ENCODE peak calls at places on chromosomes 12 and 14, in five cellular contexts. J is PC-3, I is HCT116, S is neural progenitor cell, G is GM23338. H is an unnamed sample.
A peak's percentile ranks its signal among the peaks of the same experiment; 100 is the strongest.

GRCh38 chr12:109999649-109999971 is 380 bp downstream of the ANKRD13A start:
- DNase-seq in G (no peak), J (no peak), S (no peak), I (no peak), H (no peak)

GRCh38 chr12:108021129-108021528 is 108.0 kb upstream of the WSCD2 start:
- DNase-seq in S (no peak), G (no peak), I (no peak), J (no peak), H (no peak)

GRCh38 chr14:83894519-83894918 is 1635.4 kb upstream of the FLRT2 start:
- DNase-seq in G (peak; percentile 41), S (no peak), I (no peak), J (no peak), H (no peak)

GRCh38 chr14:87547536-87547935 is 445.4 kb downstream of the GALC start:
- DNase-seq in S (no peak), G (no peak), J (no peak), I (no peak), H (no peak)

GRCh38 chr14:38629412-38629811 is 373.5 kb upstream of the CLEC14A start:
- DNase-seq in I (no peak), J (no peak), G (peak; percentile 33), S (no peak), H (no peak)

GRCh38 chr14:75607044-75607443 is 28.6 kb downstream of the FLVCR2 start:
- DNase-seq in G (no peak), S (no peak), J (peak; percentile 44), I (no peak), H (no peak)

GRCh38 chr12:12079291-12079690 is 8.6 kb downstream of the BCL2L14 start:
- DNase-seq in J (no peak), S (no peak), I (no peak), G (no peak), H (no peak)

GRCh38 chr12:84550518-84550917 is 362.1 kb downstream of the SLC6A15 start:
- DNase-seq in I (no peak), G (no peak), J (no peak), S (no peak), H (no peak)

GRCh38 chr12:45339035-45339434 is 123.1 kb downstream of the ANO6 start:
- DNase-seq in S (no peak), I (no peak), J (no peak), G (no peak), H (no peak)

GRCh38 chr14:99724939-99725773 is 41.1 kb downstream of the CYP46A1 start:
- DNase-seq in J (no peak), G (no peak), S (no peak), I (no peak), H (no peak)

GRCh38 chr12:6336859-6337744 is 4.8 kb downstream of the TNFRSF1A start:
- DNase-seq in I (no peak), J (no peak), S (no peak), G (no peak), H (no peak)

DNA sequence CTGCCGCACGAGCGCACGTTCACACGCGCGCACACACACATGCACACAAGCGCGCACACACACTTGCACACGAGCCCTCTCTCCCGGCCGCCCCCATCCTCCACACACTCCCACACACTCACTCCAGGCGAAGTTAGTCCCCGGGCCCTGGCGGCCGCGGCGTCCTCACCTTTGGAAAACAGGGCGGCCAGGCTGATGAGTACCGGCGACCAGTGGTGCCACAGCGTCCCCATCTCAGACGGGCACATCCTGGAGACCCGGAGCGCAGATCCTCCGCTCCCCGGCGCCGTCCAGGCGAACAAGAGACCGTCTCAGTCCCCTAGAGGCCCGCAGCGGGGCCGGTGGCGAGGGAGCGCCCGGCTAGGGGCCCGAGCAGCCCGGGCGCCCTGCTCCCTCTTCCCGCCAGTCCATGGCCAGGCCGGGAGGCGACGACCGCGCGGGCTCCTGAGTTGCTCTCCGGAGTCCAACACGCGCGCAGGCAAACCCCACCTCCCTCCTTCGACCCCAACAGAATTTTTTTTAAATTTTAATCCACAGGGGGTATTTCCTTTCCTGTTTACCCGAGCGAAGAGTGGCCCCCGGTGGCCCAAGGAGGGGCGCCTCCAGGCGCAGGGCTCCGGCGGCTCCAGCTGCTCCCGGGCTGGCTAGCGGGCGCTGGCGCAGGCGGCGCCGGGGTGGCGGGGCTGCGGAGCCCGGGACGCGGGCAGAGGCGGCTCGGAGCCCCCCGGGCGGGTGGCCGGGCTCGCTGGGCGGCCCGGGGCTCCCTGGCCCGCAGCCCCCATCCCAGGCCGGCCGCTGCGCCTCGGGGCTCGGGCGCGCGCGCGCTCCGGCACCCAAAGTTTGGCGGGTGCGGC is 506 bp downstream of the TMEM132D start:
- DNase-seq in J (no peak), S (peak; percentile 57), I (no peak), G (peak; percentile 33), H (no peak)
- TF ChIP-seq EZH2 in J (no peak), S (peak; percentile 73), I (no peak), G (no peak), H (no peak)

GRCh38 chr12:20420557-20420956 is 52.2 kb downstream of the PDE3A start:
- DNase-seq in S (no peak), I (no peak), J (no peak), G (no peak), H (no peak)
- TF ChIP-seq EZH2phosphoT487 in S (no peak), I (no peak), J (no peak), G (no peak), H (no peak)

DNA sequence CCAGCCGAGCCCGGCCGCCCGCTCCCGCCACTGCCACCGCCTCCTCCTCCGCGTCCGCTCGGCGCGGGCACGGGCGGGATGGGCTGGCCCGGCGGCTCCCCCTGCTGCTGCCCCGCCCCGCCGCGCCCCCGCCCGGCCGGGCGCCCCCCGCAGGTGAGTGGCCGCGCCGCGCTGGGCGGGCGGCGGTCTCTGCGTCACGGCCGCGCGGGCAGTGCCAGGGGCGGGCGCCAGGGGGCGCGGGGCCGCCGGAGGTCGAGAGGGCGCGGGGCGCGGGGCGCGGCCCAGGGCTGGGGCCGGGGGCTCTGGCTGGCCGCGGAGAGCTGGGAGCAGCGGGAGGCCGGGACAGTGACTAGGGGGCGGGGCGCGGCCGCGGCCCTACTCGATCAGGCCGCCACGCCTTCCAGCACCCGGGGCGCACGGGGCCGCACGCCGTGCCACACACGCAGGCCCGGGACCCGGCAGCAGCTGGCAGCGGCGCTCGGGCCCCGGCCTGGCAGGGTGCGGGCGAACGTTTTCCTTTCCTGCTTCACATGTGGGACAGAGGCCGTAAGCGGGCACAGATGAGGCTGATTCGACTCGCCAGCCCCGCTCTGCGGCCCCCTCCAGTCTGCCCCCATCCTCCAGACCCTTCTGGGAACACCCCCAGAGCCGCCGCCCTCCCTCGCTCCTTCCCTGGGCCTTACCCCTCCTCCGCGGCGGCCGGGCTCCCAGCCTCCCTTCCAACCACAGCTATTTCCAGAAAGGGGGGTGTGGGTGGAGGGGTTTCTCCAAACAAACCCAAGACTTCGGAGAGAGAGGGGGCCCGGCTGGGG is 2.4 kb upstream of the TNS2 start:
- DNase-seq in G (peak; percentile 86), I (no peak), J (peak; percentile 73), S (peak; percentile 90), H (peak; percentile 63)
- TF ChIP-seq CTCF in G (no peak), I (no peak), J (no peak), S (peak; percentile 15), H (no peak)

GRCh38 chr12:48973531-48973930 is 2.0 kb upstream of the WNT10B start:
- DNase-seq in J (no peak), S (peak; percentile 48), I (no peak), G (no peak), H (no peak)

GRCh38 chr12:48970702-48971334 is 717 bp downstream of the WNT10B start:
- DNase-seq in S (no peak), G (peak; percentile 53), I (no peak), J (no peak), H (no peak)

GRCh38 chr12:48973084-48973483 is 1.5 kb upstream of the WNT10B start:
- DNase-seq in G (no peak), J (no peak), S (no peak), I (no peak), H (no peak)

GRCh38 chr12:48973992-48974673 is 2.6 kb upstream of the WNT10B start:
- DNase-seq in S (peak; percentile 79), I (no peak), G (peak; percentile 81), J (no peak), H (no peak)

DNA sequence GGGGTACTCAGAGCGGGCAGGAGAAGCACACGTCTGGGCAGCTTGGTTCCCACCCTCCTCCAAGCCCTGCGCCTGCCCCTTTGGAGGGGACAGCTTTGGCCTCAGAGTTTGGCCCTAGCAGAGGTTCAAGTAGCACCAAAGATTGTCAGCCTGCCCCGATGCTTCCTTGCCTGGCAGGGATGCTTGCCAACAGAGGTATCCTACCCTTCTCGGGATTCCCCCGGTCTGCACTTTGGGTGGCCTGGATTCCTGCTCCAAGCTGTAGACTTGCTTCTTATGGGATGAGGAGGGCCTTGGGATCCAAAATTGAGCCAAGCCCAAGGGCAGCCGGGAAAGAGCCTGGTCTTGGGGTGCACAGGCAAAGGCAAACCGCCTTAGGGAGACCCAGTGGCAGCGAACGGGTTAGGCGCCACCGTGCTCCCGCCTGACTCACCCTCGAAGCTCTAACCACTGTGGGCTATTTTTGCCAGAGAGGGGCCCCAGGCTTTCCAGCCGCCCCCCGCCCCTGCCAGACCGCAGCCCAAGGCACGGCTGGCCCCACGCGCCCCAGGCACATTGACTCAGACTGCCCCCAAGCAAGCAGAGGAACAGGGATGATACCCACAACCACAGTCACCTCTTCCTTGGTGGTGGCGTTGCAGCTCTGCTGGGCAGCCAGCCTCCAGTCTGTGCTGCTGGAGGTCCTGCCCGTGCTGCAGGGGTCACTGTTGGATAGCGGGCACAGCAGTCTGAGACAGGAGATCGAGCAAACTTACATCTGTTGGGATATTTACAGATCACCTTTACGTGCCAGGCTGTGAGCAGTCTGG is 882 bp upstream of the WNT10B start:
- DNase-seq in I (no peak), G (peak; percentile 38), J (no peak), S (no peak), H (no peak)
- TF ChIP-seq EZH2 in I (no peak), G (peak; percentile 74), J (no peak), S (peak; percentile 54), H (no peak)

GRCh38 chr12:93991882-93992415 is 156.4 kb upstream of the PLXNC1 start:
- DNase-seq in I (no peak), G (no peak), J (no peak), S (no peak), H (no peak)

GRCh38 chr12:93996321-93996720 is 152.1 kb upstream of the PLXNC1 start:
- DNase-seq in J (no peak), I (no peak), G (no peak), S (peak; percentile 54), H (no peak)

GRCh38 chr12:93989913-93990312 is 158.5 kb upstream of the PLXNC1 start:
- DNase-seq in G (no peak), I (no peak), S (no peak), J (peak; percentile 25), H (no peak)

GRCh38 chr12:93990832-93991748 is 157.3 kb upstream of the PLXNC1 start:
- DNase-seq in J (no peak), G (peak; percentile 85), S (peak; percentile 80), I (no peak), H (no peak)
- TF ChIP-seq EZH2phosphoT487 in J (no peak), G (no peak), S (no peak), I (no peak), H (no peak)

DNA sequence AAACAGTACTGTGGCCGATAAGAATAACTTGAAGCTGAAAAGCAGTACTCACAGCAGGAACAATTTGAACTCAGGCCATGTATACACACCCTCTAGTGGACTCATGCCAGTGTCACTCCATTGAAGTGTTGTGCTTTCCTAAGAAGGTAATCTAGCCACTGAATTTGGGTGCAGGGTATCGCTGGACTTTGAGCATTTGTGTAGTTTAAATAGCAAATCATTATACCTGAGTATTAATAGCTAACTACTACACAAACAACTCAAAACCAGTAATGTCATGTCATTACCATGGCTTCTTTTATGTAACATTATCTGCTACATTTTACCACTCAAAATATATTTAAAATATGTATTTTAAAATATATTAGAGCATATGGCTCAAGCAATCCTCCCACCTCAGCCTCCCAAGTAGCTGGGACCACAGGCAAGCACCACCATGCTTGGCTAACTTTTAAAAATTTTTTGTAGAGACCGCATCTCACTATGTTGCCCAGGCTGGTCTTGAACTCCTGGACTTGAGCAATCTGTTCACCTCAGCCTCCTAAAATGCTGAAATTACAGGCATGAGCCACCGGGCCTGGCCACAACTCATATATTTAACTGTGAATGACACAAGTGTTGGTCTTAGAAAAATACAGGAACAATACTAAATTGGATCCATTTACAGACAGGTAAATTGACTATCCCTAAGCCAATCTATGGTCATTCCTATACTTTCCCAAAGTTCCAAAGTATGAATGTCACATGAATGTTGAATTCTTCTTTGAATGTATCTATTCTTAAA is 25.6 kb upstream of the ARID4A start:
- DNase-seq in I (no peak), S (no peak), G (peak; percentile 24), J (peak; percentile 70), H (no peak)
- TF ChIP-seq CTCF in I (no peak), S (peak; percentile 19), G (peak; percentile 41), J (peak; percentile 62), H (no peak)

H was measured in MM.1S.